ENCODE peak calls at places on chromosome 20, in four cellular contexts. H is neuronal stem cell, P is fibroblast of lung, U is mammary epithelial cell. N is an unnamed sample.

GRCh38 chr20:61951695-61952533 is 113.8 kb downstream of the TAF4 start:
- DNase-seq in H (peak), P (peak), U (no peak), N (peak)

GRCh38 chr20:61802721-61803311 is 262.9 kb downstream of the TAF4 start:
- DNase-seq in H (no peak), P (no peak), U (peak), N (no peak)

GRCh38 chr20:57030611-57031600 is 235.5 kb downstream of the BMP7 start:
- DNase-seq in H (no peak), P (peak), U (no peak), N (no peak)

GRCh38 chr20:5100684-5101347 is 18.9 kb downstream of the PCNA start:
- DNase-seq in H (peak), P (peak), U (peak), N (peak)

GRCh38 chr20:25076731-25077609 is 5.0 kb downstream of the VSX1 start:
- DNase-seq in H (no peak), P (peak), U (peak), N (no peak)

GRCh38 chr20:3981132-3981452 is 34.3 kb downstream of the RNF24 start:
- DNase-seq in H (no peak), P (no peak), U (no peak), N (no peak)

GRCh38 chr20:35248641-35249475 is 22.4 kb downstream of the MMP24 start:
- DNase-seq in H (no peak), P (peak), U (no peak), N (no peak)

GRCh38 chr20:11740975-11741374 is 176.7 kb upstream of the BTBD3 start:
- DNase-seq in H (no peak), P (no peak), U (no peak), N (no peak)

GRCh38 chr20:3072530-3073250 is 1.3 kb downstream of the OXT start:
- DNase-seq in H (no peak), P (no peak), U (no peak), N (no peak)

GRCh38 chr20:62451970-62452369 is 23.8 kb downstream of the GATA5 start:
- DNase-seq in H (no peak), P (no peak), U (no peak), N (no peak)

GRCh38 chr20:61682114-61682997 is 383.3 kb downstream of the TAF4 start:
- DNase-seq in H (no peak), P (peak), U (peak), N (no peak)

GRCh38 chr20:50439539-50440453 is 70.4 kb upstream of the PTPN1 start:
- DNase-seq in H (no peak), P (no peak), U (no peak), N (no peak)

GRCh38 chr20:58109918-58110635 is 118.4 kb downstream of the ANKRD60 start:
- DNase-seq in H (no peak), P (no peak), U (no peak), N (no peak)

GRCh38 chr20:36919715-36920333 is 31.7 kb downstream of the SAMHD1 start:
- DNase-seq in H (peak), P (peak), U (peak), N (peak)

GRCh38 chr20:12723811-12724210 is 285.0 kb upstream of the SPTLC3 start:
- DNase-seq in H (no peak), P (no peak), U (peak), N (no peak)

GRCh38 chr20:33647603-33648395 is 14.3 kb upstream of the C20orf144 start:
- DNase-seq in H (no peak), P (peak), U (peak), N (no peak)

GRCh38 chr20:50996901-50997830 is 25.7 kb downstream of the KCNG1 start:
- DNase-seq in H (no peak), P (peak), U (peak), N (no peak)

GRCh38 chr20:5484926-5485325 is 168.2 kb upstream of the PROKR2 start:
- DNase-seq in H (no peak), P (no peak), U (no peak), N (no peak)

GRCh38 chr20:8272758-8273157 is 140.7 kb downstream of the PLCB1 start:
- DNase-seq in H (no peak), P (no peak), U (no peak), N (no peak)

GRCh38 chr20:58598271-58599015 is 52.6 kb upstream of the STX16 start:
- DNase-seq in H (no peak), P (peak), U (no peak), N (no peak)

GRCh38 chr20:16007978-16008377 is 565.3 kb downstream of the KIF16B start:
- DNase-seq in H (no peak), P (peak), U (no peak), N (no peak)

GRCh38 chr20:52748235-52748950 is 223.8 kb upstream of the TSHZ2 start:
- DNase-seq in H (no peak), P (no peak), U (no peak), N (no peak)

GRCh38 chr20:1874534-1875168 is 20.6 kb upstream of the SIRPA start:
- DNase-seq in H (no peak), P (peak), U (no peak), N (no peak)

GRCh38 chr20:35443003-35443402 is 5.0 kb upstream of the GDF5 start:
- DNase-seq in H (no peak), P (peak), U (no peak), N (no peak)

GRCh38 chr20:53737404-53738038 is 143.9 kb upstream of the ZNF217 start:
- DNase-seq in H (no peak), P (peak), U (peak), N (no peak)

GRCh38 chr20:18057994-18058349 is 256 bp upstream of the OVOL2 start:
- DNase-seq in H (no peak), P (no peak), U (no peak), N (no peak)

GRCh38 chr20:8143474-8143873 is 11.4 kb downstream of the PLCB1 start:
- DNase-seq in H (no peak), P (no peak), U (no peak), N (no peak)

GRCh38 chr20:37337208-37337955 is 8.6 kb upstream of the SRC start:
- DNase-seq in H (no peak), P (no peak), U (no peak), N (no peak)

GRCh38 chr20:8756410-8756809 is 312.5 kb upstream of the PLCB4 start:
- DNase-seq in H (no peak), P (peak), U (peak), N (peak)

GRCh38 chr20:13784271-13784892 is 337 bp downstream of the ESF1 start:
- DNase-seq in H (no peak), P (no peak), U (no peak), N (no peak)

GRCh38 chr20:44153636-44154043 is 33.3 kb downstream of the JPH2 start:
- DNase-seq in H (no peak), P (peak), U (peak), N (no peak)

GRCh38 chr20:12928755-12929401 is 79.9 kb upstream of the SPTLC3 start:
- DNase-seq in H (no peak), P (peak), U (peak), N (peak)

GRCh38 chr20:54389872-54390271 is 85.5 kb upstream of the DOK5 start:
- DNase-seq in H (no peak), P (no peak), U (no peak), N (no peak)

DNA sequence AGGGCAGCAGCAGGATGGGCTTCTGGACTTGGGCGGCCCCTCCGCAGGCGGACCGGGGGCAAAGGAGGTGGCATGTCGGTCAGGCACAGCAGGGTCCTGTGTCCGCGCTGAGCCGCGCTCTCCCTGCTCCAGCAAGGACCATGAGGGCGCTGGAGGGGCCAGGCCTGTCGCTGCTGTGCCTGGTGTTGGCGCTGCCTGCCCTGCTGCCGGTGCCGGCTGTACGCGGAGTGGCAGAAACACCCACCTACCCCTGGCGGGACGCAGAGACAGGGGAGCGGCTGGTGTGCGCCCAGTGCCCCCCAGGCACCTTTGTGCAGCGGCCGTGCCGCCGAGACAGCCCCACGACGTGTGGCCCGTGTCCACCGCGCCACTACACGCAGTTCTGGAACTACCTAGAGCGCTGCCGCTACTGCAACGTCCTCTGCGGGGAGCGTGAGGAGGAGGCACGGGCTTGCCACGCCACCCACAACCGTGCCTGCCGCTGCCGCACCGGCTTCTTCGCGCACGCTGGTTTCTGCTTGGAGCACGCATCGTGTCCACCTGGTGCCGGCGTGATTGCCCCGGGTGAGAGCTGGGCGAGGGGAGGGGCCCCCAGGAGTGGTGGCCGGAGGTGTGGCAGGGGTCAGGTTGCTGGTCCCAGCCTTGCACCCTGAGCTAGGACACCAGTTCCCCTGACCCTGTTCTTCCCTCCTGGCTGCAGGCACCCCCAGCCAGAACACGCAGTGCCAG is at the start of gene TNFRSF6B:
- DNase-seq in H (no peak), P (no peak), U (no peak), N (no peak)
- H3K4me3 ChIP-seq in H (peak), P (peak), U (peak), N (peak)

DNA sequence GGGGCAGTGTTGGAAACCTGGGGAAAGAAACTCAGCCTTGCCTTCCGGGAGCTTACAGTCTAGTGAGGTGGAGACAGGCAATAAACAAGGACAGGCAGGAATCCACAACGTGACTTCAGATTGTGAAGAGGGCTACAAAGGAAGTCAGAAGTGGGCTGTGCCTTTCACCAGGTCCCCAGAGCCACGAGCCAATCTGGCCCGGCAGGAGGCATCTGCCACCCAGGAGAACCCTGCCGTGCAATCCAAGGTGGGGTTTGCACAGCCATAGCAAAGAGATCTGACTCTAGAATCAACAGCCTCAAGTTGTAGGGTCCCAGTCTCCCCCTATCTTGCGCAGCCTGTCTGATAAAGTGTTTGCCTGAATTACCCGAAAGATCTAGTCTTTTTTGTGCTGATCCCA is 5.5 kb downstream of the SLC32A1 start:
- DNase-seq in H (no peak), P (no peak), U (no peak), N (no peak)
- H3K4me3 ChIP-seq in H (no peak), P (no peak), U (no peak), N (no peak)

DNA sequence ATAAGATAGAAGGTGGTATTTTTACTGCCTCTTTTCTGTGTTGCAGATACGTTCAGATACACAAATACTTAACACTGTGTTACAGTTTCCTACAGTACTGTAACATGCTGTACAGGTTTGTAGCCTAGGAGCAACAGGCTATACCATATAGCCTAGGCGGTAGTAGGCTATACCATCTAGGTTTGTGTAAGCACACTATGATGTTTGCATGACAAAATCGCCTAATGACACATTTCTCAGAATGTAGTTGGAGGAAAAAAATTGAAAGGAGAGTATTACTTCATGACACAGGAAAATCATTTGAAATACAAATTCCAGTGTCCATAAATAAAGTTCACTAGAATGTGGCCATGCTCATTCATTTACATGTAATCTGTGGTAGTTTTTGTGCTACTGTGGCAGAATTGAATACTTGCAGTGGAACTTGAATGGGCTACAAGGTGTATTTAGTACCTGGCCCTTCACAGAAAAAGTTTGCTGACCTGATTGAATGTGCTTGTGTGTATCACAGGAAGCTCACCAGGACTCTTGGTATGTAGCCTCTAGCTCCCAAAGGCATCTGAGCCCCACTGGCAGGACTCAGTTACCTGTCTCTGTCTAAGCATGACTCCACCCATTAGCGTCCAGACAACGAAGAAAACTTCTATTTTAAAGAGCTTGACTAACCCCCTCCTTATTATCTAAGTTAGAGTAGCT is 18.8 kb downstream of the TOP1 start:
- DNase-seq in H (no peak), P (no peak), U (no peak), N (no peak)
- H3K4me3 ChIP-seq in H (no peak), P (peak), U (peak), N (no peak)

GRCh38 chr20:38894091-38894847 is 31.9 kb upstream of the FAM83D start:
- DNase-seq in H (no peak), P (peak), U (no peak), N (no peak)

GRCh38 chr20:38893485-38894090 is 32.6 kb upstream of the FAM83D start:
- DNase-seq in H (peak), P (peak), U (peak), N (no peak)

GRCh38 chr20:38892091-38892981 is 33.9 kb upstream of the FAM83D start:
- DNase-seq in H (no peak), P (no peak), U (no peak), N (no peak)

GRCh38 chr20:38895098-38895949 is 30.9 kb upstream of the FAM83D start:
- DNase-seq in H (no peak), P (no peak), U (no peak), N (no peak)

DNA sequence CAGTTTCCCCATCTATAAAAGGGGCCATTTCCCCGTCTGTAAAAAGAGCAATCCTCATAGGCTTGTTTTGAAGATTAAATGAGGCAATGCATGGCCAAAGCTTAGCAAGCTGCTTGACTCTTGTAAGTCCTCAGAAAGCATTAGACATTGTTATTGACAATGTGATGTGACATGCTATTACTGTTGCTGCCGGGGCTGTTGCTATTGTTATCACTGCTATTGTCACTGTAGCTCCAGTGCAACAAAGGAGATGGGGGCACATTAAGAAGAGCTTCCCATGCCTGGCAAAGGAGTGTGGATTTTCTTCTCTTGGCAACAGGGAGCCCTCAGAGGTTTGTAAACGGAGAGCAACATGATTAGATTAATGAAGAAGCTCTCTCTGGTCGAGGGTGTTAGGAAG is 33.2 kb upstream of the FAM83D start:
- DNase-seq in H (no peak), P (no peak), U (no peak), N (no peak)
- H3K4me3 ChIP-seq in H (no peak), P (no peak), U (no peak), N (no peak)

GRCh38 chr20:41006126-41006935 is 22.3 kb upstream of the TOP1 start:
- DNase-seq in H (no peak), P (no peak), U (no peak), N (no peak)

GRCh38 chr20:41006936-41007871 is 21.4 kb upstream of the TOP1 start:
- DNase-seq in H (no peak), P (no peak), U (no peak), N (no peak)

GRCh38 chr20:41009960-41010359 is 18.7 kb upstream of the TOP1 start:
- DNase-seq in H (no peak), P (peak), U (no peak), N (peak)

GRCh38 chr20:41014557-41015088 is 14.0 kb upstream of the TOP1 start:
- DNase-seq in H (no peak), P (no peak), U (no peak), N (no peak)

DNA sequence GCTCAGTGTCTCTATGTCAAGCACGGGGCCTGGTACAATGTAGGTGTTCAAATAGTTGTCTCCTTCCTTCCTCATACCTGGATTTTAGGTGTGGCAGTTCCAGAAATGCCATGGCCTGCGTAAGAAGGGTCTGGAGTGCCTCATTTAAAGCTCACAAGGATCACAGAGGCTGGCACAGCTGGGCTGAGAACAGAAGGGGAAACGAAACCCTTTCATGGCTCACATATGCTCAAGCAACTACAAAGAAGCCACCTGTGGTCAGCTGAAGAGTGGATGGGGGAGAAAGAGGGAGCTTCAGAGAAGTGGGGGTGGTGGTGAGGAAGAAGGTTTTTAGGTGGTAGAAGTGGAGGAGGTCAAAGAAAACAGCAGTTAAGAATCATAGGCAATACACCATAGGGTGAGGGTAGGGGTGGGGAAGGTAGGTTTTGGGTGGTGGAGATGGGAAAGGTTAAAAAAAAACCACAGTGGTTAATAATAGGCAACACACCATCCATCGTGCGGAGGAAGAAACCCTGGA is 17.0 kb upstream of the TOP1 start:
- DNase-seq in H (no peak), P (no peak), U (no peak), N (no peak)
- H3K4me3 ChIP-seq in H (no peak), P (no peak), U (no peak), N (no peak)

GRCh38 chr20:49284818-49285217 is 7.0 kb upstream of the ZNFX1 start:
- DNase-seq in H (no peak), P (no peak), U (no peak), N (no peak)
- H3K4me3 ChIP-seq in H (no peak), P (no peak), U (no peak), N (no peak)

DNA sequence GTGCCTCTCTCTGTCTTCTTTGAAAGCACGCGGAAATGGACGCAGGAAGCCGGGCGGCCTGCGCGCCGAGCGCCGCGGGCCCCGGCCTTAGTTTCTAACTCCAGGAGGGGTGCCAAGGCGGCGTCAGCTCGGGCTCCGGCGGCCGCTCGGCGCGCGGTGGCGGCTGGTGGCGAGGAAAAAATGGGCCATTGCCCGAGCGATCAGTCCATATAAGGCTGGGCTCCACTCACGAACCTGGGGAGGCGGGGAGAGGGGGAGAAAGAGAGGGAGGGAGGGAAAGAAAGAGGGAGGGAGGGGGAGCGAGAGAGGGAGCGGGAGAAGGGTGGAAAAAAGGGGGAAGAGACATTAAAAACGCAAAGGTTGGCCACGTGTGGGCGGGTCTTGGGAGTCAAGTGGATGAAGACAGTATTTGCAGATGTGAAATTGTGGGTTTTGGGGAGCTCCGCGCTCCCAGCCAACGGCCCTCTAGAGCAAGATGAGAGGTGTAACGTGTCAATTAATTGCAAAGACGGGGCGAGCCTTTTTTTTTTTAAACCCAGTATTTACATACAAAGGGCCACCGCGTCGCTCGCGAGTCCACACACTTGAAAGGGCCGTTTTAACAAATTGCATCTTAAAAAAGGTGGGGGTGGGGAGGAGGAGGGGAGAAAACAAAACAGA is at the start of gene NKX2-2:
- DNase-seq in H (no peak), P (peak), U (no peak), N (no peak)
- H3K4me3 ChIP-seq in H (no peak), P (peak), U (peak), N (peak)

DNA sequence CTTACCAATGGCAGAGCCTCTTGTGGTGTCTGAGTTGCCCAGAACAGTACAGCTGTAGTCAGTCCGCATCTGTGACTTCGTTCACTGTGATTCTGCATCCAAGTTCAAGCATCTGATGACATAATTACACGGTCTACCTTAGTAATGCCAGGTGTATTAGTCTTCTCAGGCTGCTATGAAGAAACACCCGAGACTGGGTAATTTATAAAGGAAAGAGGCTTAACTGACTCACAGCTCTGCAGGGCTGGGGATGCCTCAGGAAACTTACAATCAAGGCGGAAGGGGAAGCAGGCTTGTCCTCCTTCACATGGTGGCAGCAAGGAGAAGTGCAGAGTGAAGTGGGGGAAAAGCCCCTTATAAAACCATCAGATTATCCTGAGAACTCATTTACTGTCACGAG is 163.9 kb upstream of the SULF2 start:
- DNase-seq in H (no peak), P (peak), U (peak), N (no peak)
- H3K4me3 ChIP-seq in H (no peak), P (no peak), U (no peak), N (no peak)

GRCh38 chr20:21395039-21395665 is 2.2 kb downstream of the NKX2-4 start:
- DNase-seq in H (no peak), P (no peak), U (no peak), N (no peak)
- H3K4me3 ChIP-seq in H (no peak), P (no peak), U (no peak), N (no peak)